ENCODE peak calls at places on chromosomes 7 and 10, in five cellular contexts. M is heart right ventricle, P is PC-3, E is foreskin fibroblast, W is tibial artery. F is an unnamed sample.

GRCh38 chr10:66924674-66925345 is 1.0 kb upstream of the LRRTM3 start:
- DNase-seq in M (no peak), P (peak), E (no peak), W (no peak), F (no peak)

GRCh38 chr10:37488792-37489657 is 363.6 kb downstream of the ANKRD30A start:
- DNase-seq in M (no peak), P (peak), E (no peak), W (no peak), F (peak)

GRCh38 chr10:26507441-26507840 is 69.3 kb downstream of the APBB1IP start:
- DNase-seq in M (no peak), P (no peak), E (no peak), W (no peak), F (no peak)

GRCh38 chr7:90758933-90759562 is 162.9 kb downstream of the CDK14 start:
- DNase-seq in M (no peak), P (peak), E (no peak), W (no peak), F (no peak)

GRCh38 chr7:77184990-77185389 is 14.6 kb downstream of the FGL2 start:
- DNase-seq in M (no peak), P (no peak), E (peak), W (no peak), F (peak)

GRCh38 chr10:63465293-63466167 is at the start of gene JMJD1C:
- DNase-seq in M (peak), P (peak), E (peak), W (peak), F (peak)

GRCh38 chr7:114708646-114709045 is 213.2 kb upstream of the MDFIC start:
- DNase-seq in M (no peak), P (no peak), E (no peak), W (no peak), F (no peak)

GRCh38 chr7:94300176-94300835 is 94.4 kb upstream of the COL1A2 start:
- DNase-seq in M (no peak), P (peak), E (no peak), W (no peak), F (no peak)

GRCh38 chr7:41720886-41721285 is 18.0 kb upstream of the INHBA start:
- DNase-seq in M (no peak), P (no peak), E (no peak), W (no peak), F (no peak)

GRCh38 chr10:129058664-129059155 is 408.3 kb upstream of the MGMT start:
- DNase-seq in M (no peak), P (no peak), E (no peak), W (no peak), F (no peak)

GRCh38 chr10:125177641-125178640 is 17.6 kb upstream of the CTBP2 start:
- DNase-seq in M (no peak), P (no peak), E (no peak), W (no peak), F (no peak)

GRCh38 chr7:139602143-139602722 is 78.7 kb downstream of the CLEC2L start:
- DNase-seq in M (no peak), P (peak), E (peak), W (no peak), F (peak)

GRCh38 chr10:122230222-122230621 is 40.9 kb upstream of the BTBD16 start:
- DNase-seq in M (no peak), P (no peak), E (no peak), W (no peak), F (no peak)

GRCh38 chr10:78298835-78299234 is 265.2 kb downstream of the RPS24 start:
- DNase-seq in M (no peak), P (no peak), E (no peak), W (no peak), F (no peak)

GRCh38 chr10:23065549-23065948 is 29.8 kb upstream of the MSRB2 start:
- DNase-seq in M (peak), P (peak), E (peak), W (peak), F (peak)

GRCh38 chr10:122490268-122490667 is 28.9 kb downstream of the HTRA1 start:
- DNase-seq in M (no peak), P (peak), E (no peak), W (no peak), F (no peak)

GRCh38 chr10:67818323-67818722 is 19.7 kb downstream of the DNAJC12 start:
- DNase-seq in M (no peak), P (peak), E (no peak), W (no peak), F (no peak)

GRCh38 chr10:24418532-24418931 is 209.6 kb downstream of the KIAA1217 start:
- DNase-seq in M (no peak), P (peak), E (peak), W (no peak), F (no peak)

GRCh38 chr10:116080553-116080952 is 192.5 kb downstream of the GFRA1 start:
- DNase-seq in M (no peak), P (peak), E (no peak), W (no peak), F (no peak)

DNA sequence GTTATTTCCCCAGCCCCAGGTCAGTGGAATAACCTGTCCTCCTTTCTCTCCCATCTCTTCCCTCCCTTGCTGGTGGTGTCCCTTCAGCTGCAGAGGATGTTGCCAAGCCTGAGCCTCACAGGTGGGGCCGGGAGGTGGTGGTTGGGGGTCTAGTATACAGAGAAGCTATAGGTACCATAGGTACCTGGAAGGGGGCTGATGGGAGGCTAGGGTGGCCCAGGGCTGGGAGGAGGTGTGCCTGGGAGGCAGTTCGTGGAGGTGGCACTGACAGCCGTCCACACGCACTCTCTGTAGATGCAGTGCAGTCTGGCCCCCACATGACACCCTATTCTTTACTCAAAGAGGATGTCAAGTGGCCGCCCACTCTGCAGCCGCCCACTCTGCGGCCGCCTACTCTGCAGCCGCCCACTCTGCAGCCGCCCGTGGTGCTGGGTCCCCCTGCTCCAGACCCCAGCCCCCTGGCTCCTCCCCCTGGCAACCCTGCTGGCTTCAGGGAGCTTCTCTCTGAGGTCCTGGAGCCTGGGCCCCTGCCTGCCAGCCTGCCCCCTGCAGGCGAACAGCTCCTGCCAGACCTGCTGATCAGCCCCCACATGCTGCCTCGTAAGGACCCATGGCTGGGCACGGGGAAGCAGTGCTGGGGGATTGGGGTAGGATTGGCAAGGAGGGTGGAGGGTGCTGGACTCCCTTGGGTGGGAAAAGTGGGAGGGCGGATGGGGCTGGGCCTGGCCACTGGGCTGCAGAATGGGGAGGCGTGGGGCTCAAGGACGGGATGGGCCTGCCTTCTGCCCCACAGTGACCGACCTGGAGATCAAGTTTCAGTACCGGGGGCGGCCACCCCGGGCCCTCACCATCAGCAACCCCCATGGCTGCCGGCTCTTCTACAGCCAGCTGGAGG is 9.5 kb downstream of the IRF5 start:
- DNase-seq in M (no peak), P (no peak), E (no peak), W (no peak), F (no peak)
- TF ChIP-seq CTCF in M (no peak), P (peak), E (no peak), W (no peak), F (peak)

GRCh38 chr7:149821191-149822148 is 16.7 kb upstream of the ZNF862 start:
- DNase-seq in M (no peak), P (no peak), E (no peak), W (no peak), F (no peak)
- H3K4me3 ChIP-seq in M (no peak), P (no peak), E (no peak), W (no peak), F (no peak)

DNA sequence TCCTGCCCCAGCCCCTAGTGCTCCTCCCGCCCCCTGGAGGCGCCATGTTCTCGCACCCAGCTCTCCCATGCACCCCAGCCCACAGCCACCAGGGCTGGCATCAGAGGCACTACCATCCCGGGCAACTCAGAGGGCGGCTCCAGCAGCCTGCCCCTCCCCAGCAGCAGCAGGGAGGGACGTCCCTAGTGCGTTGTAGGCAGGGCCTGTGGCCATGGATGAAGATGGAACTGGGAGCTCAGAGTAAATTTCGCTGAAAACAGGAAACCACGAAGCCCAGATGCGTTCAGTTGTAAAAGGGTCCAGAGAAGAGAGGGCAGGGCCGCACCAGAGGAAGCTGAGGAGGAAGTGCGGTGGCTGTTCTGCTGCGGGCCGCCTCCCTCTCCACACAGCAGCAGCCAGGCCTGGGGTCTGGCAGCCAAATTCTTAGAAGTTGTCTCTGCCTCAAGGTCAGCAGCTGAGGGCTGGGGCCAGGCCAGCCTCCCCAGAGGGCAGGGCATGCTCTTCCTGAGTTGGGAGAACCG is 24.6 kb downstream of the VSIR start:
- DNase-seq in M (peak), P (no peak), E (peak), W (peak), F (no peak)
- TF ChIP-seq CTCF in M (no peak), P (no peak), E (no peak), W (peak), F (no peak)

DNA sequence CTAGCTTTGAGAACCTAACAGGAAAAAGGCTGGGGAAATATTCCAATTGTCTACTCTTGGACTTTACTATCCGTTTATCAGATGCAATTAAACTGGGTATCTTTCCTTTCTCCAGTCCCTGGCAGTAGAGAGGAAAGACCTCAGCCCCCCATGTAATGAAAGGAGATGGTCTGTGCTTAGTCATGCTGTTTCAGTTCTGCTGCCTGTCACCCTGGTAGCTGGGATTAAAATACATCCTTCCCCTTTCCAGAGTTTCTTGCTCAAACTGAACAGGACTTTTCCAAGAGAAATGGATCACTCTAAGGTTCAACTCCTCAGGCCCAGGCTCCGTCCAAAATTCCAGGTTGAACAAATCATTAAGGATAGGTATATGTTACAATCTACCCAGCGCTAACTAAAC is 202.9 kb downstream of the PTEN start:
- DNase-seq in M (no peak), P (no peak), E (no peak), W (no peak), F (no peak)
- H3K4me3 ChIP-seq in M (no peak), P (no peak), E (no peak), W (no peak), F (no peak)

GRCh38 chr7:124155400-124156022 is 122.6 kb upstream of the TMEM229A start:
- DNase-seq in M (no peak), P (peak), E (peak), W (no peak), F (no peak)
- TF ChIP-seq CTCF in M (no peak), P (peak), E (peak), W (peak), F (no peak)

DNA sequence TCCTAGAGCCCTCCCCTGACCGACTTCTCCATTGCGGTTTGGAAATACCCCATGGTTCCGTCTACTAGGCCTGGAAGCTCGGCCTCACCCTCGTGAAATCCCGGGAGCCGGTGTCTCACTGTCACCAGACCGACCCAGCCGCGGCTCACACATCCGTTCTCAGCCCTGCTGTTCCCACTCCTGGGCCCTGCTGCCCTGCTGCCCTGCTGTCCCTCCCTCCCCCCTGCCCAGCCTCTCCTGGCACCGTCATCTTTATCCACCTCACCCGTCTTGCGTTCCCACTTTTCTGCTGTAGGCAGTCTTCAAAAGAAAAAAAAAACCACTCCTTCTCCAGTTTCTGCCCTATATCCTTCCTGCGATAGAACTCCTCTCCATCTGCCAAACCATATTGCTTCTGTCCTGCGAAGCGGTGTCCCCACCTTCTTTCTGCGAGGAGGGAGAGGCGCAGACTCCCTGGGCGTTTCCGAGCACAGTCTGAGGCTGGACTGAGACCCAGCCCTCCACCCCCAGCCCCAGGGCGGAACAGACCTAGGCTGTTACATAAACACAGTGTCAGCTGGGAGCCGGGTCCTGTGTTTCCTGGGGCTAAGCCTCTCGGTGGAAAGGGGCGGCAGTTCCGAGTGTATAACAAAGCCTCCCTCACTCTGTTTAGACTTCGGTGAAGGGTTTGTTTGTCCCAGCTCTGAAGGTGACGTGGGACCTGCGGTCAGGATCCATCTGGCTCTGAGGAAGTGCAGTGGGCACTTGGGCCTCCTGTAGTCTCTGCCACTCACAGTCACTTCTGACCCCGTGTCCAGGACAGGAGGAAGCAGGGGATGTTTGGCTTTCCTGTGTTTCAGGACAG is 2.8 kb downstream of the AGAP3 start:
- DNase-seq in M (peak), P (peak), E (peak), W (peak), F (no peak)
- H3K4me3 ChIP-seq in M (peak), P (peak), E (peak), W (peak), F (peak)

GRCh38 chr10:77026148-77026547 is 611.5 kb downstream of the KCNMA1 start:
- DNase-seq in M (no peak), P (no peak), E (no peak), W (no peak), F (no peak)

GRCh38 chr10:77023396-77023795 is 614.2 kb downstream of the KCNMA1 start:
- DNase-seq in M (no peak), P (no peak), E (no peak), W (no peak), F (no peak)

GRCh38 chr10:77021966-77022365 is 615.6 kb downstream of the KCNMA1 start:
- DNase-seq in M (no peak), P (no peak), E (no peak), W (no peak), F (no peak)

GRCh38 chr10:77027141-77027540 is 610.5 kb downstream of the KCNMA1 start:
- DNase-seq in M (no peak), P (no peak), E (no peak), W (no peak), F (no peak)

GRCh38 chr10:77024456-77024855 is 613.2 kb downstream of the KCNMA1 start:
- DNase-seq in M (no peak), P (no peak), E (peak), W (no peak), F (no peak)
- TF ChIP-seq CTCF in M (no peak), P (no peak), E (no peak), W (no peak), F (no peak)

DNA sequence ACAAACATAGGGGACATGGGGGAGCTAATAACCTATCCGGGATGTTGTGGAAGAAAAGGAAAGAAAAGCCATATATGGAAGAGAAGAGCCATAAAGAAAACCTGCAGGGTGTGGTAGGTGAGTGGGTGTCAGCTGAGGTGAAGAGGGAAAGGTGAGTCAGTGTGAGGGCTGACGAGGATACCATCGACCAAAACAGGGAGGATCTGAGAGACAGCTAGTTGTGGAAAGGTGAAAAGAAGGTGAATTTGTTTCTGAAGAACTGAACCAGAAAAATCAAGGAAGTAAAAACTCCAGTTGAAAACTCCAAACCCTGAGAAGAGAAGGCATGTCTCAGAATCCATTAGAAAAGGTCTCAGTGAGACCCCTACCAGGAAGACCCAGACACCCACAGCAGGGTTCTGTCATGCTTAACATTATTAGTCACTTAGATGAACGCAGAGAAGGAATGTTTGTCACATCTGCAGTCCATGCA is 4.1 kb downstream of the BLNK start:
- DNase-seq in M (no peak), P (no peak), E (no peak), W (no peak), F (no peak)
- H3K4me3 ChIP-seq in M (no peak), P (no peak), E (no peak), W (no peak), F (no peak)

GRCh38 chr10:69004821-69005220 is 16.2 kb downstream of the KIFBP start:
- DNase-seq in M (no peak), P (peak), E (peak), W (no peak), F (no peak)
- TF ChIP-seq CTCF in M (peak), P (peak), E (peak), W (peak), F (peak)

DNA sequence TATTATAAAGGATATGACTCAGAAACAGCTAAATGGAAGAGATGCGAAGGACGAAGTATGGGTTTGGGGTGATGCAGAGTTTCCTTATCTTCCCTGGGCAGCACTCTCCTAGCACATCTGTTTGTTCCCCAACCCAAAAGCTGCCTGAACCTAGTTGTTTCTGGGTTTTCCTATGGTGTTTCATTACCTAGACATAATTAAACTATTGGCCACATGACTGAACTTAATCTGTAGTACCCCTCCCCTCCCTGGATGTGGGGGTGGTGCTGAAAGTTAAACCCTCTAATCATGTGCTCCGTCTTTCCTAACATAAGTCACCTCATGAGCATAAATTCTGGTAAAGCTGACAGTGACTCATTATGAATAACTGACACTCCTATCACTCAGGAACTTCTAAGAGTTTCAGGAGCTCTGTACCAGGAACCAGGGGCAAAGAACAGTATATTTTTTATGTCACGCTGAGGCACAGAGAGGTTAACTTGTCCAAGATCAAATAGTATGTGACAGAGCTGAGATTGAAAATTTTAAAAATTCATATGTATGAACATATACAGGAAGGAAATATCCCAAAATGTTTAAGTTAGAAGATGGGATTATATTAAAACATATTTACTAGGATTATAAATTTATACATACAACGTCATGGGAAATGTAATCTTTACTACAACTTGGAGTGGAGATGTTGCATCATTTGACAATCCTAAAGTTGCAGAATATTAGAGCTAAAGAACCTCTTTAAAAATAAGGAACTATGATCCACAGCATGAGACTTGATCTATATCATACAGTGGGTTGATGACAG is 4.8 kb downstream of the STRIP2 start:
- DNase-seq in M (no peak), P (peak), E (peak), W (no peak), F (no peak)
- H3K4me3 ChIP-seq in M (no peak), P (peak), E (no peak), W (no peak), F (no peak)

F was measured in AG09309.